ENCODE peak calls at places on chromosomes 4 and X, in four cellular contexts. V, T, F and C are unnamed samples.

GRCh38 chrX:153557618-153558017 is 40.2 kb downstream of the ATP2B3 start:
- DNase-seq in T (no peak), F (no peak), V (no peak), C (no peak)

GRCh38 chr4:12499693-12500092 is 984.4 kb downstream of the RAB28 start:
- DNase-seq in T (no peak), V (no peak), F (no peak), C (no peak)

GRCh38 chr4:123632646-123633045 is 236.1 kb downstream of the SPRY1 start:
- DNase-seq in V (no peak), F (no peak), T (no peak), C (no peak)

GRCh38 chr4:36006226-36006625 is 238.1 kb downstream of the ARAP2 start:
- DNase-seq in T (no peak), F (no peak), V (peak), C (peak)

GRCh38 chr4:174316954-174317353 is 33.2 kb downstream of the CEP44 start:
- DNase-seq in V (no peak), F (no peak), T (no peak), C (no peak)

GRCh38 chr4:77931452-77932135 is 69.0 kb downstream of the MRPL1 start:
- DNase-seq in F (peak), T (no peak), V (peak), C (peak)

GRCh38 chr4:84497835-84498202 is 1.3 kb downstream of the NKX6-1 start:
- DNase-seq in V (no peak), T (no peak), F (peak), C (no peak)

GRCh38 chr4:3468804-3469203 is 5.7 kb downstream of the DOK7 start:
- DNase-seq in V (no peak), T (no peak), F (no peak), C (no peak)

GRCh38 chr4:177235026-177235425 is 74.6 kb upstream of the NEIL3 start:
- DNase-seq in F (no peak), V (peak), T (no peak), C (peak)

DNA sequence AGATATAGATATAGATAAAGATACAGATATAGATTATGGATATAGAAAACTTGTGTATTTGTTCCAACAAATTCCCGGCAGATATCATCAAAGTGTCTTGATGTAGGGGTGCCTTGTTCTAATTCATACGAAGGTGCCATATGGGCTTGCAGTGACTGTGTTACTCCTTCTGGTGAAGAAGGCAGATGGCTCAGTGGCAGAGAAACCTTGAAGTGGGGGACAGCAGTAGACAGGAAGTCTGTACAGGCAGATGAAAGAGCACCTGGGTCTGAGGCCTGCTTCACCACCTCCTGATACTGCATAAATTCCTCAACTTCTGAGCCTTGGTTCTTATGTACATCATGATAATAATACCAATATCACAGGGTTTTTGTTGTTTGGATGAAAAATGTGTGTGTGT is 179.5 kb upstream of the GATB start:
- DNase-seq in F (no peak), V (no peak), T (no peak), C (no peak)
- H3K4me3 ChIP-seq in F (no peak), V (no peak), T (no peak), C (no peak)

DNA sequence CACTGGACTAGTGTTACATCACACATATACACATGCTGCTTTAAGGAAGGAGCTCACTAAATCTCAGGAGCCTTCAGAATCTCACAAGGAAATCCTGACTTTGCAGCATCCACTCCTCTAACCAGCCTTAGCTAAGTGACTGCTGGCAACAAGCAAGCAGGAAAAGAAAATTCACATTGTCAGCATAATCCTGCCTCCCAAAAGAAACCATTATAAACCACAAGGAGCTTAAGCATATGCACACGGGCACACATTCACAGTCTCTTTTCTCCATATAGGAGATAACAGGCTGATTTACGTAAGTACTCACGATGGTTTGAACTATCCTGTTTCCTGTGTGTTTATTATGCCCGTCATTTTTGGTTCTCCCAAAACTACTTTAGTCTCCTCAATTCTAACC is 136.3 kb downstream of the TMEM144 start:
- DNase-seq in T (no peak), V (no peak), F (no peak), C (no peak)
- H3K4me3 ChIP-seq in T (no peak), V (no peak), F (no peak), C (no peak)

GRCh38 chrX:53084043-53084570 is 1.9 kb downstream of the TSPYL2 start:
- DNase-seq in F (no peak), V (no peak), T (no peak), C (no peak)
- H3K4me3 ChIP-seq in F (no peak), V (peak), T (peak), C (no peak)

DNA sequence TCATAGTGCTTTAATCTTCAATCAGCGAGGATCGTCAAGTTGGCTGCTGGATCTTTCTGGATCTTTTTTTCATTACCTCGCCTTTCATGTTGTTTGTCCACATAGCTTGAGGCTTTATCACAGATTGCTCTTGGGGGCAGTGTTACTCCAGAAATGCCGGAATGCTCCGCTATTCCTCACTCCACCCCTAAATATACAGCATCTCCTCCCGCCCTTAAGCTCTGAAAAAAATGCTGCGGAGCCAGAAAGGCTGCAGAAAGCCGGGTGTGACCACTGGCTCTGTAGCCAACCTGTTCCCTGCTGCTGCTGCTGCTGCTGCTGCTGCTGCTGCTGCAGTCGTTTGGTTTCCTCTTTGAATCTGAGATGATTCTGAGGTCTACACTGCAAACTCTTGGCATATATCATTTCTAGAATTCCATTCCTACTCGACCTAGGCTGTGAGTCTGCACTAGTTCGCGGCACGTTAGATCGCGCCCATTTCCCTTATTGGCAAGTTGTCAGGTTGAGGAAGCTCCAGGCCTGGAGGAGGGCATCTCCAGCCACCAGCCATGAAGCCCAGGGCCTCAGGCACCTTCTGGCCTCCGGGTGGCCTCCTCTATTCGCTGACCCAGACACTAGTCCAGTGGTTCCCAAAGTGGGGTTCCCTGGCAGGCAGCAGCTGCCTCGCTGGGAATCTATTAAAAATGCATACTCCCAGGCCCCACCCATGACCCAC is 34.2 kb downstream of the WDR13 start:
- DNase-seq in V (peak), F (peak), T (peak), C (peak)
- H3K4me3 ChIP-seq in V (no peak), F (no peak), T (no peak), C (no peak)

GRCh38 chr4:704971-705277 is 708 bp upstream of the PCGF3 start:
- DNase-seq in T (no peak), F (no peak), V (no peak), C (no peak)
- H3K4me3 ChIP-seq in T (peak), F (no peak), V (peak), C (no peak)

GRCh38 chr4:89301902-89302301 is 5.7 kb downstream of the GPRIN3 start:
- DNase-seq in V (no peak), F (no peak), T (no peak), C (no peak)

GRCh38 chr4:89299153-89299789 is 8.3 kb downstream of the GPRIN3 start:
- DNase-seq in V (no peak), F (no peak), T (no peak), C (no peak)

GRCh38 chr4:89300060-89300459 is 7.5 kb downstream of the GPRIN3 start:
- DNase-seq in F (no peak), T (no peak), V (no peak), C (no peak)

GRCh38 chr4:89301003-89301402 is 6.6 kb downstream of the GPRIN3 start:
- DNase-seq in F (no peak), T (no peak), V (no peak), C (no peak)

DNA sequence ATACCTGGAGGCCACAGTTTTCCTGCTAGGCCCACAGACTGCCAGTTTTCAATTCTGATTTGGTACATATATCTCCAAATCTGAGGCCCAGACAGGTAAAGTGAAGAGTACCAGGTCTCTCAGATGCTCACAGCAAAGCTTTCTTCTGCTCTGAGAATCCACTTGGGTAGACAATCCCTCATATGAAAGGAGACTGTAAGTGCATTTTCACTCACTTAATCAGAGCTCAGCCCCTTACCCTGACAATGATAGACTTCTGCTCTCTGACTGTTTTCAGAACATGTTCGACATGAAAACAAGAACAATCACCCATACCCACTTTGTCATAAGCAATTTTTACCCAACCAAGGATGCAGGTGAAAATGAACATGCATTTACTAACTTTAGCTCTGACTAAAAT is 7.1 kb downstream of the GPRIN3 start:
- DNase-seq in V (no peak), T (no peak), F (no peak), C (no peak)
- H3K4me3 ChIP-seq in V (no peak), T (no peak), F (no peak), C (no peak)

GRCh38 chr4:147877308-147877771 is 145.5 kb downstream of the ARHGAP10 start:
- DNase-seq in V (no peak), T (no peak), F (no peak), C (no peak)
- H3K4me3 ChIP-seq in V (no peak), T (no peak), F (no peak), C (no peak)

GRCh38 chrX:11386001-11386523 is 92.8 kb downstream of the AMELX start:
- DNase-seq in T (no peak), V (peak), F (no peak), C (no peak)
- H3K4me3 ChIP-seq in T (no peak), V (no peak), F (no peak), C (no peak)

DNA sequence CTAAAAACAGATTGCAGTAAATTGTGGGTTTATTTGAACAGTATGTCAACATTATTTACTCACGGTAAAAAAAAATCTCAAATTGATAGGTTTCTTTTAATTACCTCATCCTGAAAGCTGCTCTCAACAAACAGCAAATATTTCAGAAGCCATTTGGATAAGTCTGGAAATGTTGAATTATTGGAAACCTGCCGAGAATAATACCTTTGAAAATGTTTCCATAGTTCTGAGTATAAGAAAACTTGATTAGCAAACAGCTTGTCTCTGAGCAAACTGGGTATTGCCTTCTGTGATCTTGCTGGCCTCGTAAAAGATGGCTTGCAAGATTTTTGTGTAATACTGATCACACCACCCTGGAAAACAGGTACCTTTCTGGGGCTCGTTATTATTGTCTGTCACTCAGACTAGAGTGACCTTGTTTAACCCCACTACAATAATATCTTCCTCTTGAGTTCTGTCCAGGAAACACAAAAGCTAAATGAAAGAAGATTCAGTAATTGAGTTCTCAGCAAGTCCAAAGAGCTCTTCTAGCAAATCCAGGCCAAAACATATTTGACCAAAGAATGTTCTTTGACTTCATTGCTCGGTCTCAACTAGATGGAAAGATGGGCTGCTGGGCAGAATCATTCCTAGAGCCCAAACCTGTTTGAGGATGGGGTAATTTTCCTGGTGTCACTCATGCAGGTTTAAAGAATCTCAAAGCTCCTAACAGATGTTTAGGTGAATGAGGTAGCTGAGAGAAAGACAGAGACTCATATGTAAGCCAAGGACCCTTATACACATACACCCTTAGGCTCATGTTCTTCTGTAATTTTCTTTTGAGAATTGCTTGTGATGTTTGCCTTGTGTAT is 255.6 kb upstream of the JADE1 start:
- DNase-seq in V (no peak), F (no peak), T (no peak), C (no peak)
- H3K4me3 ChIP-seq in V (peak), F (peak), T (peak), C (peak)

GRCh38 chr4:6453688-6453990 is 18.8 kb downstream of the PPP2R2C start:
- DNase-seq in V (no peak), T (no peak), F (no peak), C (no peak)
- H3K4me3 ChIP-seq in V (no peak), T (no peak), F (no peak), C (no peak)